ENCODE peak calls at places on chromosomes 4 and X, in six cellular contexts. F is astrocyte, Z is endothelial cell of umbilical vein, L is MM.1S, O is neural progenitor cell, N is PC-3. M is an unnamed sample.

GRCh38 chr4:15132739-15133138 is 130.5 kb downstream of the CPEB2 start:
- DNase-seq in F (no peak), Z (peak; percentile 10), L (no peak), O (peak; percentile 21), N (no peak), M (no peak)

GRCh38 chr4:86870442-86871069 is 21.4 kb upstream of the SLC10A6 start:
- DNase-seq in F (no peak), Z (no peak), L (no peak), O (no peak), N (no peak), M (no peak)

GRCh38 chrX:122572461-122572860 is 611.6 kb upstream of the GRIA3 start:
- DNase-seq in F (peak; percentile 57), Z (no peak), L (no peak), O (no peak), N (peak; percentile 4), M (peak; percentile 74)

GRCh38 chr4:106996490-106996889 is 39.6 kb downstream of the DKK2 start:
- DNase-seq in F (no peak), Z (no peak), L (no peak), O (no peak), N (no peak), M (no peak)

GRCh38 chr4:172688536-172688935 is 480.1 kb upstream of the GALNT7 start:
- DNase-seq in F (no peak), Z (no peak), L (no peak), O (no peak), N (peak; percentile 6), M (no peak)

GRCh38 chr4:8710946-8711345 is 118.4 kb downstream of the CPZ start:
- DNase-seq in F (no peak), Z (no peak), L (no peak), O (no peak), N (no peak), M (no peak)

GRCh38 chr4:179536694-179537093 is 2094.5 kb upstream of the AGA start:
- DNase-seq in F (no peak), Z (no peak), L (no peak), O (no peak), N (no peak), M (no peak)

GRCh38 chr4:17189322-17189721 is 290.9 kb upstream of the LDB2 start:
- DNase-seq in F (peak; percentile 83), Z (no peak), L (no peak), O (no peak), N (no peak), M (peak; percentile 70)

GRCh38 chrX:76195579-76195978 is 22.7 kb downstream of the PBDC1 start:
- DNase-seq in F (no peak), Z (no peak), L (no peak), O (no peak), N (no peak), M (no peak)

GRCh38 chrX:137313627-137314026 is 252.3 kb upstream of the ZIC3 start:
- DNase-seq in F (no peak), Z (no peak), L (no peak), O (no peak), N (no peak), M (no peak)

GRCh38 chrX:19670321-19670750 is 155.0 kb upstream of the MAP3K15 start:
- DNase-seq in F (no peak), Z (no peak), L (no peak), O (no peak), N (peak; percentile 24), M (peak; percentile 66)

GRCh38 chr4:4271912-4272311 is 18.0 kb downstream of the LYAR start:
- DNase-seq in F (no peak), Z (no peak), L (no peak), O (no peak), N (no peak), M (peak; percentile 14)

GRCh38 chr4:10083861-10084641 is 32.5 kb downstream of the WDR1 start:
- DNase-seq in F (no peak), Z (no peak), L (no peak), O (no peak), N (no peak), M (no peak)

GRCh38 chrX:131146702-131147101 is 88.6 kb downstream of the ARHGAP36 start:
- DNase-seq in F (no peak), Z (no peak), L (no peak), O (no peak), N (no peak), M (no peak)

GRCh38 chr4:112290341-112290740 is 4.6 kb upstream of the TIFA start:
- DNase-seq in F (no peak), Z (no peak), L (no peak), O (no peak), N (no peak), M (no peak)

GRCh38 chrX:74419861-74420193 is 1.5 kb upstream of the SLC16A2 start:
- DNase-seq in F (no peak), Z (no peak), L (no peak), O (peak; percentile 32), N (peak; percentile 32), M (peak; percentile 32)

GRCh38 chr4:69936566-69936965 is 5.7 kb downstream of the CSN1S1 start:
- DNase-seq in F (peak; percentile 3), Z (no peak), L (no peak), O (no peak), N (no peak), M (peak; percentile 55)

GRCh38 chr4:94500696-94501095 is 49.0 kb downstream of the PDLIM5 start:
- DNase-seq in F (no peak), Z (no peak), L (no peak), O (no peak), N (no peak), M (no peak)

GRCh38 chr4:119026662-119027444 is 108.8 kb upstream of the MYOZ2 start:
- DNase-seq in F (no peak), Z (no peak), L (no peak), O (no peak), N (no peak), M (peak; percentile 12)

GRCh38 chr4:48340276-48340904 is 939 bp upstream of the SLAIN2 start:
- DNase-seq in F (peak; percentile 73), Z (no peak), L (no peak), O (peak; percentile 67), N (peak; percentile 57), M (peak; percentile 89)

GRCh38 chr4:103008875-103009729 is 10.4 kb downstream of the SLC9B1 start:
- DNase-seq in F (peak; percentile 46), Z (peak; percentile 76), L (peak; percentile 72), O (peak; percentile 60), N (peak; percentile 73), M (peak; percentile 76)

GRCh38 chr4:18608910-18609525 is 587.5 kb upstream of the LCORL start:
- DNase-seq in F (no peak), Z (no peak), L (no peak), O (no peak), N (no peak), M (no peak)

GRCh38 chr4:133000012-133000411 is 149.1 kb upstream of the PCDH10 start:
- DNase-seq in F (peak; percentile 75), Z (peak; percentile 95), L (peak; percentile 85), O (no peak), N (no peak), M (no peak)

GRCh38 chr4:153259679-153260078 is 55.4 kb downstream of the TRIM2 start:
- DNase-seq in F (no peak), Z (no peak), L (no peak), O (no peak), N (no peak), M (no peak)
- H3K79me2 ChIP-seq in F (peaks cover 19% of the 10 kb centered on the region), Z (no peaks in the 10 kb centered on the region), L (no peaks in the 10 kb centered on the region), O (peaks cover 76% of the 10 kb centered on the region), N (no peaks in the 10 kb centered on the region), M (peaks cover 4% of the 10 kb centered on the region)

DNA sequence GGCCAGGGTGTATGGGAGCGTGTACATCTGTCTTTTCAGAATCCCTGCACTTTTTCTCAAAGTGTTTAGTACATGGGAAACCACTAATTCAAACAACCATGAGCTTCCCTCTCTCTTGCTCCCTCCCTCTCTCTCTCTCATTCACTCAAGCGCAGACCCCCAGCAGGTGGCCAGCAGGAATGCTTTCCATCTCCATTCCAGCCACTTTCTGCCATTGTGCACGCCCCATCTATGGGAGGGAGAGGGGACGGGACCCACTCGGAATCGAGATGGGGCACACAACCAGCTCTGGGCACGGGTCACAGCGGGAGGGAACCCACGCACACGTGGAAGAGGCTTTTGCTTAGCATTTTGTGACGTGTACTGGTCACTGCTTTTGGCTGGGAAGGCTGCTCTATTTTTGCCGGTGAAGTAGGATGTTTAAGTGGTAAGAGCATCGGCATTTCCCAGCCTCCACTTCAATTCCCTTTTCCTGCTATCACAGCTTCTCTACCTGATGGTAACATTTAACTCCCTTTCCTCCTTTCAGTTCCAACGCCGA is 84.3 kb downstream of the IRF2 start:
- DNase-seq in F (no peak), Z (no peak), L (no peak), O (peak; percentile 80), N (no peak), M (no peak)
- H3K4me1 ChIP-seq in F (peaks cover 16% of the 10 kb centered on the region), Z (peaks cover 21% of the 10 kb centered on the region), L (peaks cover 23% of the 10 kb centered on the region), O (peaks cover 31% of the 10 kb centered on the region), N (peaks cover 2% of the 10 kb centered on the region), M (peaks cover 2% of the 10 kb centered on the region)

DNA sequence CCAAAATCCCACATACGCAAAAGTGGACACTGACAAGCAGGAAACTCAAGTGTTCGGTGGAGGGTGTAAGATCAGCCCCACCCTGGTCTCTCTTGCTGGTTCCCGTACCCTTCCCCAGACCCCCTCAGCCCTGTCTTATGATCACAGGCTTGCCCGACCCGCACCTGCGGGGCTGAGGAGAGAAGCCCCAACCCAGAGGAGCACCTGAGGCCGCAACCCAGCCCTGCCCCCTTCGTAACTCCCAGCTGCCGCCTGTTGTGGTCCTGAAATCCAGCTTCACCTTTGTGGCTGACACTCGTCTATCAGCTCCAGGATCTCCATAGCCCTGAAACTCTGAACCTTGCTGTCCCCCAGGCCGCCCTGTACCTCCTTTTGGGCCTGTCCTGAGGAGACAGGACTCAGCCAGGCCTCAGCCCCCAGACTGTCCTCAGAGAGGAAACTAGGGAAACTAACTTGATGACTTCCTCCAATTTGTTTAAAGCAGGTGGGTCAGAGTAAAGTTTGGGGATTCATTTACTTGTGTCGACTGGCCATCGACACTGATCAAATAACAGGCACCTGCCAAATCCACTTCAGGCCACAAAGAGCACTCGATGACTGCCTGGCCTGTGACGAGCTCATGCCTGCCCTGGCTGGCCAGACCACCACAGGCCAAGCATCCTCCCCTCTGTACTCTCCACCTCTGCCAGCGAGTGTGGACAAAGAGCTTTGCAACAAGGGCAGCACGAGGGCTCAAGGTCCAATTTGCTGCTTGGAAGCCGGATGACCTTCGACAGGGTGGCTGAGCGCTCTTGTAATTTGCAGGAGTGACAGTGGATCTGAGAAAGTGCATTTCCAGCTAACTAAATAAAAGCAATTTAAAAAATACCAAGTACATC is 19.3 kb downstream of the DCTD start:
- DNase-seq in F (no peak), Z (no peak), L (no peak), O (no peak), N (no peak), M (no peak)
- H4K20me1 ChIP-seq in F (peaks cover 61% of the 10 kb centered on the region), Z (no peaks in the 10 kb centered on the region), L (no peaks in the 10 kb centered on the region), O (peaks cover 18% of the 10 kb centered on the region), N (no peaks in the 10 kb centered on the region), M (no peaks in the 10 kb centered on the region)

DNA sequence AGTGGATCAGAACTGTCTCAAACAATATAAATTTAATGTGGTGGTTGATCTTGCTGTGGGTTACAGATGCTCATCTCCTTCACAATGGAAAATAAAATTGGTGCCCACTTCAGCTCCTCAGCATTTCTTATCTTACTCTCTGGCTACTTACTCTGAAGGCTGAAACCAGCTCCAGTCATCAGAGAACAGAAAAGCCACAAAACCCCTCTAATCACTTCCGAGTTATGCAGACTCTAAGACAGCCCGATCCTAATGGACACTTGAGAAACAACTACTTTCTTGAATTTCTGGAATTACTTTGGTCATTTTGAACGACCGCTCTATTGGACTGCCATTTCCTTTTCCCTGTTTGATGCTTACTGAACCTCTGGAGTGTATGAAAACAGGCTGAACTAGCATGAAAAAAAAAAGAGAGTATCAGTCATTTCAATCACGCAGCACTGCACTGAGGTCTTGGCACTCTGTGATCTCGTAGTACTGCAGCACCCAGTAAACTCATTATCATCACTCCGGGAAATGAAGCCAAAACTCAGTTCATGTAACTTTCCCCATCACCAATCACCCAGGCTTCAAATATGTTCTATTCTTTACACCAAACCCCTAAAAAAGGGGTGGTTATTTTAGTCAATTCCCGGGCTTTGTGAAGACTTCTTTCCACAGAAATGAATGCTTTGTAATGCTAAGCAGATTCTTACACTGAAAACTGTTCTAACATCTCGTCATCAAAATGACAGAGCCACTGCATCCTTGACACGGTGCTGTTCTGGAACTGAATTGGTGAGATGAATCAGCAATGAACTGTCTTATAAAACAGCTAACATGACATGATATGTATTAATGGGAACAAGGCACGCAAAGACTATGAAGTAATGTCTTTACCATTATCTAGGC is 54.5 kb downstream of the TSPAN5 start:
- DNase-seq in F (peak; percentile 92), Z (no peak), L (no peak), O (no peak), N (no peak), M (peak; percentile 45)
- H3K79me2 ChIP-seq in F (peaks cover 98% of the 10 kb centered on the region), Z (peaks cover 59% of the 10 kb centered on the region), L (no peaks in the 10 kb centered on the region), O (peaks cover 73% of the 10 kb centered on the region), N (peaks cover 87% of the 10 kb centered on the region), M (peaks cover 100% of the 10 kb centered on the region)

M was measured in GM23248.